ENCODE peak calls at places on chromosome 2, in seven cellular contexts. W, R, U, E, T, C and M are unnamed samples.

GRCh38 chr2:181070119-181070833 is 89.9 kb downstream of the UBE2E3 start:
- DNase-seq in C (no peak), R (no peak), W (peak; percentile 61), E (peak; percentile 77), U (no peak), T (no peak), M (no peak)

GRCh38 chr2:144670080-144670479 is 150.2 kb upstream of the ZEB2 start:
- DNase-seq in C (no peak), W (no peak), U (no peak), E (no peak), R (no peak), T (no peak), M (no peak)

GRCh38 chr2:151334082-151334815 is 23.1 kb upstream of the TNFAIP6 start:
- DNase-seq in C (no peak), E (peak; percentile 93), T (no peak), W (peak; percentile 51), U (no peak), R (no peak), M (peak; percentile 90)

GRCh38 chr2:102005989-102006885 is 14.5 kb downstream of the IL1R2 start:
- DNase-seq in U (peak; percentile 67), C (peak; percentile 61), W (peak; percentile 52), R (no peak), E (peak; percentile 36), T (no peak), M (no peak)

GRCh38 chr2:240517342-240517741 is 40.4 kb downstream of the ANKMY1 start:
- DNase-seq in T (no peak), C (no peak), R (no peak), W (no peak), U (no peak), E (no peak), M (no peak)

GRCh38 chr2:47203996-47204395 is 48.9 kb upstream of the STPG4 start:
- DNase-seq in T (no peak), W (no peak), E (no peak), C (no peak), R (no peak), U (no peak), M (no peak)

GRCh38 chr2:50431958-50432650 is 599.8 kb downstream of the NRXN1 start:
- DNase-seq in U (no peak), E (no peak), T (no peak), W (no peak), C (no peak), R (no peak), M (no peak)

GRCh38 chr2:99851091-99851490 is 291.3 kb downstream of the AFF3 start:
- DNase-seq in U (no peak), C (no peak), E (peak; percentile 48), T (no peak), W (no peak), R (no peak), M (no peak)

GRCh38 chr2:24459224-24459799 is 31.7 kb upstream of the NCOA1 start:
- DNase-seq in U (no peak), C (no peak), T (no peak), R (no peak), W (no peak), E (no peak), M (no peak)

GRCh38 chr2:156601840-156602551 is 165.8 kb downstream of the GPD2 start:
- DNase-seq in C (no peak), R (no peak), E (no peak), U (no peak), W (no peak), T (no peak), M (no peak)

GRCh38 chr2:228600265-228600664 is 418.8 kb upstream of the SPHKAP start:
- DNase-seq in T (no peak), U (no peak), W (no peak), R (no peak), E (peak; percentile 86), C (no peak), M (peak; percentile 74)

DNA sequence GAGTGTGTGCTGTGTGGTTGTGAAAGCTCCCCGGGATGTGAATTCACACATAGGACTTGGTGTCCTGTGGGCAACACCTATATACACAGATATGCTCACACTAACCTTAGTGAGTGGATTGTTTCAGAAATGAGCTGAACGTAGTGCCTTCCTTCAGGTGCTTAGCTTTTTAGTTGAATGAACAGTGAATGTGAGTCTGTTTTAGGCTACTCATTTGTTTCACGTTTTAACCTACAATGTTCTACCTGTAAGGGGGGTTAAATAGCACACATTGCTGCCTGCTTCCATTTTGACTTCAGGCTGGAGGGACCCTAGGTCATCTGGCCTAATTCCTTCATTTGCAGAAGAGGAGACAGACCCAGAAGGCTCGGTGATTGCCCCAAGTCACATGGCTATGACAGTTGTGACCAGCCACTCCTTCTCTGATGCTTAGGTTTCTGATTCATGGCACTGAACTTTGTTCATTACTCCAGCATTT is 1.0 kb downstream of the PLEK start:
- DNase-seq in E (no peak), U (no peak), C (peak; percentile 23), T (no peak), R (no peak), W (no peak), M (no peak)
- H3K4me3 ChIP-seq in E (no peak overlapping the region), U (peak overlapping the region; percentile 22), C (no peak overlapping the region), T (no peak overlapping the region), R (peak overlapping the region; percentile 46), W (no peak overlapping the region), M (no peak overlapping the region)

GRCh38 chr2:224022474-224022873 is 16.6 kb downstream of the SERPINE2 start:
- DNase-seq in T (no peak), U (no peak), R (no peak), W (no peak), C (no peak), E (no peak), M (no peak)

GRCh38 chr2:224011837-224012236 is 27.2 kb downstream of the SERPINE2 start:
- DNase-seq in R (no peak), C (no peak), E (no peak), U (no peak), T (no peak), W (no peak), M (no peak)

GRCh38 chr2:224017976-224018375 is 21.1 kb downstream of the SERPINE2 start:
- DNase-seq in C (no peak), W (no peak), T (no peak), E (no peak), R (no peak), U (no peak), M (no peak)

GRCh38 chr2:224014336-224014735 is 24.8 kb downstream of the SERPINE2 start:
- DNase-seq in T (no peak), E (no peak), R (no peak), C (no peak), U (no peak), W (no peak), M (no peak)

DNA sequence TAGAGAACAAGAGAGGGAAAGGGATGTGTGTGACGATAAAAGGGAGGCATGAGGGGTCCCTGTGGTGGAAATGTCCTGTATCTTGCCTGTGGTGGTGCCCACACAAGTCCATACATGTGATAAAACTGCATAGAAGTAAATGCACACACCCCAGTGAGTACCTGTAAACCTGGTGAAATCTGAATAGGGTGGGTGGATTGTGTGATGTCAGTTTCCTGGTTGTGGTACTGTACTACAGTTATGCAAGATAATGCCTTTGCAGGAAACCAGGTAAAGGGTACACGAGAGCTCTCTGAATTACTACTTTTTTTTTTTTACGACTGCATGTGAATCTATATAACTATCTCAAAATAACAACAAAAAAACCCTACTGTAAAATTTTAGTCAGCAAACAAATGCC is 22.1 kb downstream of the SERPINE2 start:
- DNase-seq in U (no peak), C (no peak), E (no peak), R (no peak), W (no peak), T (no peak), M (no peak)
- TF ChIP-seq CTCF in U (no peak), C (no peak), E (no peak), R (no peak), W (no peak), T (no peak), M (no peak)

DNA sequence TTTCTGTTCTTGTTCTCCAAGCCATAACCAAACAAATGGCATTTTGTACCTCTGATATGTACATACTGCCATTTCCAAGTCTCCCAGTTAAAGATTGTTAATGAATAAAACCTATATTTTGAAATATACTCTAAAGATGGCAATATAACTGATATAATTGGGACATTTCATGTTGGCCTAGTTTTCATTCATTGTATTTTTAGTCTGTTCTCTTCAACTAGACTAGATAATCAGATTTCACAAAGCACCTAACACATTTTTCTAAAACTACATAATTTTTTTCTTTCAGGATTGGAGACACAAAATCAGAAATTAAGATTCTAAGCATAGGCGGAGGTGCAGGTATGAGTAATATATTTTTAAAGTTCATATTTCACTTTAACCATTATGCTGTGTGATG is 5.6 kb downstream of the HNMT start:
- DNase-seq in U (no peak), W (no peak), C (no peak), R (no peak), E (no peak), T (no peak), M (no peak)
- H3K4me3 ChIP-seq in U (no peak overlapping the region), W (no peak overlapping the region), C (no peak overlapping the region), R (no peak overlapping the region), E (no peak overlapping the region), T (no peak overlapping the region), M (no peak overlapping the region)

GRCh38 chr2:173130521-173131467 is 55.1 kb downstream of the MAP3K20 start:
- DNase-seq in W (no peak), U (no peak), T (no peak), C (no peak), R (no peak), E (no peak), M (no peak)
- TF ChIP-seq CTCF in W (no peak), U (no peak), T (no peak), C (no peak), R (no peak), E (no peak), M (no peak)

GRCh38 chr2:27954771-27955384 is 64.3 kb downstream of the BABAM2 start:
- DNase-seq in U (peak; percentile 38), C (peak; percentile 59), W (peak; percentile 96), E (peak; percentile 100), R (no peak), T (no peak), M (peak; percentile 91)
- H3K4me3 ChIP-seq in U (no peak overlapping the region), C (no peak overlapping the region), W (no peak overlapping the region), E (no peak overlapping the region), R (no peak overlapping the region), T (no peak overlapping the region), M (no peak overlapping the region)

GRCh38 chr2:222795671-222796357 is 65.0 kb upstream of the ACSL3 start:
- DNase-seq in E (no peak), R (no peak), W (peak; percentile 16), C (no peak), U (peak; percentile 40), T (no peak), M (no peak)

GRCh38 chr2:222798528-222798927 is 62.3 kb upstream of the ACSL3 start:
- DNase-seq in C (no peak), U (peak; percentile 72), R (no peak), W (no peak), T (no peak), E (no peak), M (no peak)

GRCh38 chr2:222796413-222797103 is 64.3 kb upstream of the ACSL3 start:
- DNase-seq in C (peak; percentile 80), R (no peak), U (peak; percentile 68), W (peak; percentile 67), E (no peak), T (no peak), M (peak; percentile 17)

GRCh38 chr2:222797871-222798270 is 63.0 kb upstream of the ACSL3 start:
- DNase-seq in T (no peak), C (no peak), U (no peak), R (no peak), W (no peak), E (no peak), M (no peak)

DNA sequence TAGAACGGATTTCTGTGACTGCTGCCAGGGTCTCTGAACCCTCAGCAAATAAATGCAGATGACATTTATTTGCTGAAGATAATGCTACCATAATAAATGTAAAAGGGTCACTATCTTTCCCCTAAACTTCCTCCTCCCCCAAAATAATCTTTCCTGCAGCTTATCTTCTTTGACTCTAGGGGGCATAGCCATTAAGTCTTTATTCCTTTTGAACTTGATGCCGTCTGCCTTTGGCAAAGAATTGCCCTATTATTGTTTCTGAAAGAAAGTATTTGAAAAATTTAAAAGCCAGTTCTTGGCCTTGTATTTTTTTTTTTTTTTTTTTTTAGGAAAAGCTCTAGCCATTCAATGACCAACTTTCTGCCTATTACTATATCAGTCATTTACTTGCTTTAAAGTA is 63.5 kb upstream of the ACSL3 start:
- DNase-seq in W (peak; percentile 32), C (no peak), E (peak; percentile 60), T (no peak), R (no peak), U (no peak), M (no peak)
- TF ChIP-seq CTCF in W (peak; percentile 53), C (peak; percentile 23), E (peak; percentile 55), T (no peak), R (peak; percentile 53), U (no peak), M (peak; percentile 46)